ENCODE peak calls at places on chromosomes 1 and 21, in seven cellular contexts. M is HCT116; T is MM.1S; Z is CD8-positive, alpha-beta T cell; E is psoas muscle; K is WERI-Rb-1; C is body of pancreas. Y is an unnamed sample.

GRCh38 chr1:247113094-247113497 is 8.9 kb upstream of the ZNF669 start:
- DNase-seq in E (no peak), C (peak; percentile 76), M (no peak), T (no peak), Z (no peak), K (no peak), Y (no peak)

GRCh38 chr1:208189183-208189582 is 55.0 kb downstream of the PLXNA2 start:
- DNase-seq in K (peak; percentile 91), T (peak; percentile 68), M (no peak), C (no peak), E (no peak), Z (no peak), Y (no peak)

GRCh38 chr1:245341738-245342137 is 187.0 kb downstream of the KIF26B start:
- DNase-seq in E (no peak), M (no peak), K (no peak), T (no peak), C (no peak), Z (no peak), Y (no peak)

GRCh38 chr1:226664413-226665101 is 74.5 kb downstream of the ITPKB start:
- DNase-seq in K (no peak), M (no peak), T (no peak), C (peak; percentile 76), E (peak; percentile 73), Z (no peak), Y (no peak)

GRCh38 chr1:59730759-59731478 is 83.8 kb upstream of the HOOK1 start:
- DNase-seq in K (no peak), E (peak; percentile 88), T (no peak), C (peak; percentile 81), M (peak; percentile 71), Z (no peak), Y (peak; percentile 86)

GRCh38 chr1:13543927-13544556 is 30.2 kb upstream of the LRRC38 start:
- DNase-seq in M (peak; percentile 42), E (peak; percentile 87), K (no peak), T (no peak), Z (no peak), C (peak; percentile 57), Y (peak; percentile 22)

GRCh38 chr1:24896176-24896575 is 33.9 kb downstream of the RUNX3 start:
- DNase-seq in E (no peak), C (no peak), Z (peak; percentile 9), T (no peak), K (no peak), M (no peak), Y (no peak)

GRCh38 chr21:17802568-17802967 is 16.6 kb downstream of the C21orf91 start:
- DNase-seq in Z (no peak), K (no peak), M (no peak), T (no peak), E (no peak), C (no peak), Y (peak; percentile 79)

DNA sequence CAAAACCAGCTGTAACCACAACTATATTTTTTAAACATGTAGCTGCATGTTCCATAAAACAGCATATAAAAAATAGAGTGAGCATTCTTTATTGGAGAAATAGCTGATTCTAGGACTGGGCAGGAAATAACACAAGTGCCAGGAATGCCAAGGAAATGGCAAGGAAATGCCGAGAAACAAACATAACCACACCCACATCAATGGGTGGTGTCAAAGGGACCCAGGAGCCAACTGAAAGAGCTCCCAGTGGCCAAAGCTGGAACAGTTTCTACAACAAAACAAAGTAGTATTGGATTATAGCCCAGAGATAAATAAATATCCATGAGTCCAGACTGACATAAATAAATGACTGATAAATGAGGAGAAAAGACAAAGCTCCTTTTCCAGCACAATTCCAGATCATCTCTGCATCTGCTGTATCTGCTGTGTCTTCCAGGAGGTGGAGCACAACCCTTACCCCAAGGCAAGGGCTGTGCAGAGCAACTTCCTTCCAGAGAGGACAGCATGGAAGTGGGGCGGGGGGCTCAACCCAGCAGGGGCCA is 28.1 kb downstream of the ADARB1 start:
- DNase-seq in K (no peak), M (peak; percentile 26), C (no peak), Z (no peak), T (no peak), E (no peak), Y (peak; percentile 71)
- TF ChIP-seq CTCF in K (peak; percentile 46), M (no peak), C (peak; percentile 30), Z (no peak), T (peak; percentile 49), E (peak; percentile 34), Y (peak; percentile 57)

GRCh38 chr1:230102472-230102871 is 35.4 kb downstream of the GALNT2 start:
- DNase-seq in E (no peak), T (no peak), K (no peak), M (no peak), Z (no peak), C (no peak), Y (no peak)

GRCh38 chr1:230103341-230104173 is 36.5 kb downstream of the GALNT2 start:
- DNase-seq in T (peak; percentile 59), E (no peak), K (no peak), M (no peak), Z (no peak), C (no peak), Y (no peak)

GRCh38 chr1:230100932-230101331 is 33.9 kb downstream of the GALNT2 start:
- DNase-seq in T (no peak), E (no peak), M (no peak), C (no peak), Z (no peak), K (no peak), Y (no peak)

GRCh38 chr1:230101556-230101955 is 34.5 kb downstream of the GALNT2 start:
- DNase-seq in E (no peak), K (no peak), Z (no peak), C (no peak), T (no peak), M (no peak), Y (no peak)

DNA sequence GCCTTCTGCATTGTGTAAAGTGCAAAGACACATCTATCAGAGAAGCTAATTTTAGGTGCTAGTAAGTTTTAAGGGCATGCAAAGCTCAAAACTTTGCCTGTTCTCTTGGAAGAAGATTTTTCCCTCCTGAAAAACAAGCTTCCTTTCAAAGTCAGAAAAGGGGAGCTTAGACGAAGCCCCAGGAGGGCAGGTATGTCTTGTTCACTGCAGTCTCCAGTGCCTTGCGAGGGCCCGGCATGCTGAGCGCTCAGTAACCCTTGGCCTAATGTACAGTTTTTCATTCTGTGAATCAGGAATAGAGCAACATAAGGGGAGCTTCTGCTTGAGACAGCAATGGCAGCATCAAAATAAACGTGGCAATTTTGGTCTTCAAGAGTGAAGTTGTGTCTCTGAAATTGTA is 35.0 kb downstream of the GALNT2 start:
- DNase-seq in Z (no peak), M (no peak), E (no peak), K (no peak), C (no peak), T (no peak), Y (no peak)
- H3K27ac ChIP-seq in Z (no peak overlapping the region), M (no peak overlapping the region), E (no peak overlapping the region), K (no peak overlapping the region), C (no peak overlapping the region), T (no peak overlapping the region), Y (no peak overlapping the region)

GRCh38 chr1:161157867-161158266 is 1.4 kb upstream of the USP21 start:
- DNase-seq in Z (no peak), T (no peak), C (no peak), E (no peak), K (no peak), M (no peak), Y (no peak)

GRCh38 chr1:161159915-161160248 is 582 bp downstream of the USP21 start:
- DNase-seq in E (no peak), Z (no peak), M (no peak), K (no peak), T (no peak), C (no peak), Y (no peak)

GRCh38 chr1:161158316-161159016 is 834 bp upstream of the USP21 start:
- DNase-seq in C (no peak), Z (no peak), T (peak; percentile 41), M (no peak), E (no peak), K (no peak), Y (no peak)

GRCh38 chr1:161160763-161161162 is 1.5 kb downstream of the USP21 start:
- DNase-seq in E (peak; percentile 42), C (no peak), M (no peak), Z (no peak), T (no peak), K (no peak), Y (no peak)

DNA sequence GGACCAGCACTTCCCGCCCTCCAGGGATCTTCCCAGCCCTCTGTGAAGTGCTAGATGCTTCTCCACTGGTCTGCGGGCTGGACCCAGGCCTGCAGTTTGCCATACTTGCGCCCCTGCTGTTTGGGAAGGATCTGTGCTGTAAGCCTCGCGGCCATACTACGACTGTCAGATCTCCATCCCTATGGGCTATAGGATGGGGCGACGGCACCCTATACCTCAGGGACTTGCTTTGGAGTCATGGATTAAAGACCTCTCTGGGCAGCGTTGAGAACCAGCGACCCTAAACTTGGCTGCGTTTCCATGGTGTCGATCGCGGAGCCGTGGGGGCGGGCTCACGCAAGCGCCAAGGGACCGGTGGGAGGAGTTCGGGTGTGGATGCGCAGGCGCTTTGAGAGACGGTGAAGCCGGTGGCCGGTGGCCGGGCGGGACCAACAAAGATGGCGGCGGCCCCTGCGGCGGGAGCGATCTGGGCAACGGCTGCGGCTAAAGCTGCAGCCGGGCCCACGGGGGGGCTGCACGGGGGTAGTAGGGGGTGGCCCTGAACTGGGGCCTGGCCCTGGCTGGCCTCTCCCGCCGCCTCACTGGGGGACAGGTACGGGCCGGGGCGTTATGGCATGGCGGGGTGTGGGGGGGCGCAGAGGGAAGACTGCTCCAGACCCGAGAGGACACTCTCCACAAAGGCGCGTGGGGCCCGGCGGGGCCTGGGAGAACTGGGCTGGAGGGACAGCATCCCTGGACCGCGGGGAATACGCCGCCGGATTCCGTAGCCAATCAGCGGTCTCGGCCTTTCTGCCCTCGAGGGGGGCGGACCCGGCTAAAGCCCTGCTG is at the start of gene USP21:
- DNase-seq in T (peak; percentile 96), Z (peak; percentile 94), M (peak; percentile 73), K (peak; percentile 98), E (peak; percentile 97), C (peak; percentile 94), Y (peak; percentile 75)
- TF ChIP-seq CTCF in T (peak; percentile 56), Z (no peak), M (no peak), K (peak; percentile 56), E (peak; percentile 34), C (peak; percentile 53), Y (peak; percentile 48)

GRCh38 chr1:37478451-37478871 is 4.1 kb downstream of the ZC3H12A start:
- DNase-seq in T (no peak), E (no peak), C (peak; percentile 21), K (no peak), M (no peak), Z (peak; percentile 55), Y (peak; percentile 72)

GRCh38 chr1:37478890-37479254 is 4.5 kb downstream of the ZC3H12A start:
- DNase-seq in T (no peak), K (no peak), E (no peak), C (no peak), M (no peak), Z (peak; percentile 58), Y (peak; percentile 66)

GRCh38 chr1:37477198-37477931 is 3.0 kb downstream of the ZC3H12A start:
- DNase-seq in T (peak; percentile 88), Z (peak; percentile 82), C (peak; percentile 80), E (peak; percentile 59), M (no peak), K (no peak), Y (peak; percentile 89)

GRCh38 chr1:37476460-37477197 is 2.2 kb downstream of the ZC3H12A start:
- DNase-seq in M (no peak), T (no peak), Z (no peak), K (no peak), E (peak; percentile 88), C (peak; percentile 74), Y (peak; percentile 92)

DNA sequence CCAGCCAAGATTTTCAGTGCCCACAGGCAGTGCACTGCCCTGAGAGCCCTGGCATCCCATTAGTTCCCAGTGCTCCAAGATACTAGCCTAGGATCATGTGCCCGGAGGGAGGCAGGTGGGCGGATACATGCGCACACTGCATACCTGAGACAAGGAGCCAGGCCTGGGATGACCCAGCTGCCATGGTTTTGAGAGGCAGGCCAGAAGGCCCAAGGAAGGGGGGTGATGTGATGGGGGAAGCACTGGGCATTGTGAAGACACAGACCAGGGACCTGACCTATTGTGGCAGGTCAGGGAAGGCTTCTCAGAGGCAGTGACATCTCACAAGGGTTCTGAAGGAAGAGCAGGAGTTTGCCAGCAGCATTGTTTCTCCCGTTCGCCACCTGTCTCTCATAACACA is 3.6 kb downstream of the ZC3H12A start:
- DNase-seq in K (no peak), E (no peak), C (peak; percentile 20), T (no peak), Z (no peak), M (no peak), Y (no peak)
- H3K27ac ChIP-seq in K (peak overlapping the region; percentile 62), E (peak overlapping the region; percentile 90), C (peak overlapping the region; percentile 96), T (peak overlapping the region; percentile 87), Z (peak overlapping the region; percentile 95), M (peak overlapping the region; percentile 91), Y (peak overlapping the region; percentile 99)